ENCODE peak calls at places on chromosome 21, in six cellular contexts. T is right lobe of liver, Q is tibial artery, E is transverse colon, Z is heart right ventricle, L is ovary. A is an unnamed sample. For H3K36me3, the result is how much of the 10 kb centered on the place peaks cover.

GRCh38 chr21:35905973-35906357 is 154.4 kb downstream of the SETD4 start:
- DNase-seq in E (no peak), L (no peak), T (no peak), Z (no peak), Q (no peak), A (no peak)

GRCh38 chr21:33201945-33202344 is 27.8 kb upstream of the IFNAR2 start:
- DNase-seq in Z (no peak), Q (no peak), T (no peak), E (peak), L (no peak), A (no peak)

GRCh38 chr21:37338671-37339526 is 27.7 kb upstream of the DYRK1A start:
- DNase-seq in T (no peak), E (no peak), L (peak), Q (peak), Z (peak), A (no peak)

GRCh38 chr21:39182016-39182415 is 1.2 kb downstream of the PSMG1 start:
- DNase-seq in Q (no peak), T (no peak), Z (no peak), E (no peak), L (no peak), A (no peak)

GRCh38 chr21:27425574-27425973 is 458.7 kb upstream of the ADAMTS5 start:
- DNase-seq in E (no peak), Z (no peak), L (no peak), T (no peak), Q (no peak), A (no peak)

GRCh38 chr21:31908106-31909031 is 35.5 kb downstream of the HUNK start:
- DNase-seq in T (no peak), Q (no peak), L (peak), Z (no peak), E (peak), A (peak)

GRCh38 chr21:16285646-16286223 is 556.0 kb downstream of the USP25 start:
- DNase-seq in Z (no peak), E (no peak), L (no peak), Q (no peak), T (no peak), A (no peak)

GRCh38 chr21:25396135-25396711 is 211.1 kb downstream of the MRPL39 start:
- DNase-seq in Z (no peak), L (no peak), Q (no peak), T (no peak), E (no peak), A (no peak)

GRCh38 chr21:39186676-39187075 is 3.4 kb upstream of the PSMG1 start:
- DNase-seq in E (no peak), L (no peak), T (no peak), Q (no peak), Z (no peak), A (no peak)

GRCh38 chr21:40176732-40177131 is 309.5 kb downstream of the PCP4 start:
- DNase-seq in Q (no peak), L (no peak), E (no peak), T (no peak), Z (no peak), A (no peak)

GRCh38 chr21:15976807-15977206 is 247.0 kb downstream of the USP25 start:
- DNase-seq in L (no peak), T (no peak), Q (no peak), Z (no peak), E (no peak), A (no peak)

GRCh38 chr21:31429500-31429899 is 85.4 kb upstream of the TIAM1 start:
- DNase-seq in Q (no peak), L (no peak), E (no peak), Z (no peak), T (no peak), A (no peak)

GRCh38 chr21:34603002-34603709 is 11.8 kb downstream of the RCAN1 start:
- DNase-seq in Z (peak), L (peak), T (peak), Q (peak), E (peak), A (peak)

GRCh38 chr21:39334611-39335010 is 14.3 kb downstream of the HMGN1 start:
- DNase-seq in Q (no peak), L (no peak), T (no peak), E (no peak), Z (no peak), A (no peak)

GRCh38 chr21:41215856-41216408 is 48.0 kb downstream of the BACE2 start:
- DNase-seq in E (no peak), Z (no peak), L (no peak), Q (no peak), T (no peak), A (no peak)

GRCh38 chr21:33022489-33022827 is 3.3 kb upstream of the OLIG2 start:
- DNase-seq in E (no peak), L (no peak), Q (no peak), Z (no peak), T (no peak), A (no peak)

GRCh38 chr21:34698270-34699015 is 29.6 kb downstream of the CLIC6 start:
- DNase-seq in L (no peak), Z (no peak), Q (no peak), E (no peak), T (no peak), A (no peak)

GRCh38 chr21:26388731-26389231 is 184.3 kb downstream of the CYYR1 start:
- DNase-seq in Z (no peak), T (no peak), L (no peak), Q (no peak), E (no peak), A (no peak)

GRCh38 chr21:38831526-38832467 is 26.1 kb downstream of the ETS2 start:
- DNase-seq in E (peak), L (no peak), Z (no peak), Q (peak), T (no peak), A (peak)

GRCh38 chr21:14766241-14766640 is 220.1 kb upstream of the SAMSN1 start:
- DNase-seq in T (no peak), E (no peak), Z (no peak), L (no peak), Q (no peak), A (no peak)

GRCh38 chr21:34582506-34583150 is 32.3 kb downstream of the RCAN1 start:
- DNase-seq in Q (no peak), Z (peak), E (no peak), L (no peak), T (no peak), A (no peak)

GRCh38 chr21:21163904-21164303 is 165.7 kb downstream of the NCAM2 start:
- DNase-seq in T (no peak), Z (no peak), Q (no peak), E (peak), L (no peak), A (peak)

GRCh38 chr21:33419538-33420123 is 16.4 kb downstream of the IFNGR2 start:
- DNase-seq in Z (no peak), T (no peak), E (no peak), L (peak), Q (no peak), A (no peak)

GRCh38 chr21:36976882-36977651 is 10.6 kb upstream of the HLCS start:
- DNase-seq in E (peak), Q (no peak), T (no peak), L (no peak), Z (no peak), A (no peak)

GRCh38 chr21:41667136-41667535 is 99.7 kb downstream of the RIPK4 start:
- DNase-seq in Z (no peak), L (no peak), Q (peak), T (no peak), E (no peak), A (no peak)

GRCh38 chr21:8992731-8993174 is 1528.6 kb upstream of the TPTE start:
- DNase-seq in T (no peak), E (no peak), Z (no peak), L (no peak), Q (no peak), A (peak)

GRCh38 chr21:36640260-36641244 is 58.4 kb upstream of the SIM2 start:
- DNase-seq in L (no peak), Q (no peak), E (no peak), Z (no peak), T (no peak), A (no peak)

GRCh38 chr21:36004441-36004840 is 55.9 kb downstream of the SETD4 start:
- DNase-seq in Q (no peak), T (no peak), Z (no peak), E (no peak), L (no peak), A (no peak)

GRCh38 chr21:15278279-15278678 is 213.5 kb upstream of the NRIP1 start:
- DNase-seq in Z (no peak), T (no peak), E (no peak), Q (no peak), L (no peak), A (no peak)

GRCh38 chr21:46645840-46646239 is 10.4 kb downstream of the PRMT2 start:
- DNase-seq in L (no peak), E (no peak), T (no peak), Q (no peak), Z (no peak), A (no peak)
- H3K36me3 ChIP-seq in L (under half), E (under half), T (under half), Q (half or more), Z (half or more), A (half or more)

GRCh38 chr21:46372014-46372485 is 48.1 kb downstream of the PCNT start:
- DNase-seq in L (no peak), Z (no peak), Q (no peak), T (no peak), E (no peak), A (no peak)
- H3K36me3 ChIP-seq in L (under half), Z (under half), Q (half or more), T (under half), E (under half), A (under half)

DNA sequence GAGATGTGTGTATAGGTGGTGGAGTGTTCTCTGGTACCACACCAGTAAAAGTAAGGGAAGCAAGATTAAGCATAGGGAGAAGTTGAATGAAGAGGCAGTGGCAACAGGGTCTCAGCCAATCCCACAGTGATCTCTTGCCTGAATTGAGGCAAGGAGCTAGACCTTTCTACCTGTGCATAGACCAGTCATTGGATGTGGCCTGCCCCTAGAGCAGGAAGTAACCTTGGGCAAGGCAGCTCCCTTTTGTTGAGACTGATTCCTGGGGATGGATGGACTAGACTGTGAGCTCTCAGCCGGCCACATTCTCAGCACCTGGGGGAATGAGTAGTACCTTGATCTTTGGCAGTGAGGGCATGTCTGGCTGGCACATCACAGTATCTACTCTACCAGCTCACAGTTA is 6.4 kb downstream of the USP16 start:
- DNase-seq in T (no peak), L (no peak), Q (no peak), E (no peak), Z (no peak), A (no peak)
- H3K36me3 ChIP-seq in T (under half), L (under half), Q (half or more), E (under half), Z (under half), A (under half)

GRCh38 chr21:43971992-43972255 is 40.2 kb upstream of the TRAPPC10 start:
- DNase-seq in Z (no peak), E (no peak), L (no peak), Q (no peak), T (no peak), A (no peak)

GRCh38 chr21:43970551-43970950 is 41.6 kb upstream of the TRAPPC10 start:
- DNase-seq in Q (no peak), T (no peak), E (no peak), L (no peak), Z (no peak), A (no peak)

GRCh38 chr21:43972850-43973633 is 39.1 kb upstream of the TRAPPC10 start:
- DNase-seq in T (no peak), E (no peak), Z (no peak), Q (no peak), L (no peak), A (no peak)

GRCh38 chr21:43973634-43973955 is 38.5 kb upstream of the TRAPPC10 start:
- DNase-seq in L (no peak), E (no peak), Z (no peak), Q (no peak), T (no peak), A (no peak)

DNA sequence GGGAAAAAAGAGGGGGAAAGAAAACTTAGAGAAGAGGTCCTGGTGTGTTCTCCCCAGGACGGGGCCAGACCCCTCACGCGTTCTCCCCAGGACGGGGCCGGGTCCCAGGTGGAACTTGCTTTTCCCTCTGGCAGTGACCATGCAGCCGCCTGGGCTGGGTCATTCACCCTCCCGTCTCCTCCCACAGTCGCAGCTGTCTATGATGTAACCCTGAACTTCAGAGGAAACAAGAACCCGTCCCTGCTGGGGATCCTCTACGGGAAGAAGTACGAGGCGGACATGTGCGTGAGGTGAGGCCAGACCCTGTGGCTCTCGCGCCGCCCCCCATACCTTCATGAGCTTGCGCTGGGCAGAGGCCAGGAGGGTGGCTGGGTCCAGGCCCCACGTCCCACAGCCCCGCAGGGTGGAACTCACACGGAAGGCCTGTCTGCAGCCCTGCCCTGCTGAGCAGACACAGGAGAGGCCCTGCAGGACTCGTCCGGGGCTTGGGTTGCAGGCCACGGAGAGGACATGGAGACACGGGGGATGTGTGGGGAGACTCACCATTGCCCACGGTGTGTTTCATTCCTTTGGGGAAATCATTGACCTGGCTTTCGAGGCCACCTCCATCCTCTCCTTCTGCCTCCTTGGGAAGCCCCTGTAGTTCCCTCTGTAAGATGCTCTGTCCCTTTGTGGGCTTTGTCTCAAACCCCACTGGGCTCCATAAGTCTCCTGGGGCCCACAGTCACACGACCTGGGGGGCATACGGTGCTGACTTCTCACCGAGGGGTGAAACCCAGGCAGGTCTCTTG is 40.7 kb upstream of the TRAPPC10 start:
- DNase-seq in Z (no peak), Q (no peak), T (no peak), L (no peak), E (no peak), A (no peak)
- H3K36me3 ChIP-seq in Z (under half), Q (half or more), T (under half), L (under half), E (under half), A (under half)

DNA sequence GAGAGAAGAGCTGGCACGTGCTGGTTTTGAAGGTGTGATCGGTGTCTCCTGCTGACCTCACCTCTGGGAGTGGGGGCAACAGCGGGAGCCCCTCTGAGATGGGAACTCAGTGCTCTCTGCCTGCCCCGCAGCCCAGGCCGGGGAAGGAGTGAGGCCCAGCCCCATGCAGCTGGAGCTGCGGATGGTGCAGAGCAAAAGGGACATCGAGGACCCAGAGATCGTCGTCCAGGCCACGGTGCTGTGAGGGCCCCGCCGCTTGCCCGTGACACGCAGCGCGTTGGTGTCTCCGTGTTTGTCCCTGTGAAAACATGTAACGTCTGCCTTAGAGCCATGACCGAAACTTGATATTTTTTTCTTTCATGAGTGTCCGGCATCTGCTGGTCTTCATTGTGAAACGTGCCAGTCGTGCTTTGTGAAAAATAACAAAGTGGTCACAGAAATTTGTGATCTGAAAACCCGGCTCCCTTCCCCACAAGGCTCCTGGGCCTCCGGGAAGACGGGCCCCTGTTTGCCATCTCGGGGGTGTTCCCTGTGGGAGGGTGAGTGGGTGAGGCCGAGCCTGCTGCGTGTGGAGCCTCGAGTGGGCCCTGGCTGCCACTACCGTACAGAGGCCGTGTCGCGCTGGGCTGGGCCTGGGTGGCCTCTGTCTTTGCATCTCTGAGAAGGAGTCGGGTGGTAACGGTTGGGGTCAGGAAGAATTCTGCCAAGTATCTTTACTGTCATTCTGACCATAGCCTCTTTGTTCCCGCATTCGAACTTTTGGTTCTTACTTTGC is 20.1 kb downstream of the CSTB start:
- DNase-seq in L (no peak), Q (no peak), T (no peak), Z (no peak), E (no peak), A (no peak)
- H3K36me3 ChIP-seq in L (under half), Q (half or more), T (under half), Z (under half), E (under half), A (under half)

DNA sequence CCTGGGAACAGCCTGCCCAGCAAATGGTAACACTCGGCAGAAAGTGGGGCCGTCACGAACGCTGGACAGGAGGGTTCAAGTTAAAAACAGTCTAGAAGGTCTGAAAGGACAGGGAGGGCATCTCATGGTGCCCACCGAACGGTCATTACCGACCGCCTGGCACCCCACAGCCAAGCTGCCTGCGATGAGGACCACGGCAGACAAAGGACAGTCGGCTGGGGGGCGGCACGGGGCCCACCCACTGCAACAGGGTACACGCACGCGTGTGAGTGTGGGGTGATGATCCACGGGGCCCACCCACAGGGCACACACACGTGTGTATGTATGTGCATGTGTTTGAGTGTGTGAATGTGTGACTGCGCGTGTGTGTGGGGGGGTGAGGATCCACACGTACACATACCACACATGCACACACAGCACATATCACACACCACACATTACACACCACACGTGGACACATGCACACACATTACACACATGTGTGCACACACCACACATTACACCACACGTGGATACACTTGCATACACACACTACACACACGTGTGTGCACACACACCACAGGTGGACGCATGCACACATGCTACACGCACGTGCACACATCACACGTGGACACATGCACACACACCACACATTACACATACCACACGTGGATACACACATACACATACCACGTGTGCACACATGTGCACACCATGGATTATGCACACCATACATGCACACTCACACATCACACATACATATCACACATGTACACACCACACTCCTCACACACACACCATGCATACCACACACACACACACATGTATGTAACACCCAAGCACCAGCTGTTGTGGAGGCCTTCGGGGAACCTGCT is 63.2 kb downstream of the SLC19A1 start:
- DNase-seq in T (no peak), E (no peak), Z (peak), Q (no peak), L (no peak), A (no peak)
- H3K36me3 ChIP-seq in T (under half), E (under half), Z (under half), Q (half or more), L (under half), A (under half)

GRCh38 chr21:46597896-46598343 is 7.0 kb downstream of the S100B start:
- DNase-seq in Q (no peak), T (no peak), Z (no peak), L (no peak), E (no peak), A (no peak)

GRCh38 chr21:46599251-46599572 is 5.7 kb downstream of the S100B start:
- DNase-seq in Q (no peak), Z (no peak), E (no peak), T (no peak), L (peak), A (no peak)

GRCh38 chr21:46600305-46600704 is 4.6 kb downstream of the S100B start:
- DNase-seq in L (no peak), E (no peak), Q (no peak), Z (no peak), T (no peak), A (no peak)

GRCh38 chr21:46597031-46597430 is 7.9 kb downstream of the S100B start:
- DNase-seq in L (no peak), E (no peak), T (no peak), Q (no peak), Z (no peak), A (no peak)

DNA sequence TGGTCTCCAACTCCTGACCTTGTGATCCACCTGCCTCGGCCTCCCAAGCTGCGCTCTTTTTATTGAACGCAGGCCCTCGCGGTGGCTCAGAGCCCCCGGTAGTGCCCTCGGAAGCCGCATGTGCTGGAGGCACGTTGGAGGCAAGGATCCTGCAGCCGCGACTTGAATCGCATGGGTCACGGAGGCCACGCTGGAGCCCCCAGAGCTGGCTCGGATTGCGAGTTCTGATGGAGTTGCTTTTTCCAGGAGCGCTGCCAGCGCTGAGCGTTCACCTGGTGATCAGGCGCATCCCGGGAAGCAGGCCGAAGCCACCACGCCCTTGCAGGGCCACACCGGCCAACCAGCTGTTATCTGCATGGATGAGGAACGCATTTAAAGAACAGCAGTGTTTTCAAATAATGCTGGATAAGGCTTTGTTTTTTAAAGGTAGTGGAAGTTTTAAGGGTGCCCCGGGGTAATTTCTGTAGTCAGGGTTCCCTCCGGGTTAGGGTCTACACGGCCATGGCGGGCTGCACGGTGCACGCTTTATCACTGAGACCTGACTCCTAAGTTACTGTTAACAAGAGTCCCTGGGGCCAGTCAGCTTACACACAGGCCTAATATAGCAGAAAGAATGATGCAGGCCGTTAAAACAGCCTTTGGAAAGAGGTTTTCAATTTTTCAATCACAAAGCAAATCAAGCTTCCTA is 6.2 kb downstream of the S100B start:
- DNase-seq in L (no peak), Q (no peak), E (no peak), Z (no peak), T (no peak), A (no peak)
- H3K36me3 ChIP-seq in L (under half), Q (under half), E (under half), Z (under half), T (under half), A (under half)

A was measured in pancreas.